ENCODE peak calls at places on chromosomes 2 and 18, in six cellular contexts. One of them, this sample, is unnamed. For H3K27me3 and H3K4me1, the result is how much of the 10 kb centered on the place peaks cover.

GRCh38 chr2:71849111-71849510 is 298.6 kb downstream of the CYP26B1 start:
- DNase-seq in lung: no peak
- DNase-seq in thoracic aorta: no peak
- DNase-seq in H9: peak
- DNase-seq in HCT116: no peak
- DNase-seq in PC-3: no peak
- DNase-seq in this sample: no peak

GRCh38 chr2:150876201-150877085 is 385.2 kb downstream of the RBM43 start:
- DNase-seq in lung: no peak
- DNase-seq in thoracic aorta: no peak
- DNase-seq in H9: no peak
- DNase-seq in HCT116: no peak
- DNase-seq in PC-3: no peak
- DNase-seq in this sample: no peak

GRCh38 chr2:1836321-1836860 is 92.1 kb upstream of the PXDN start:
- DNase-seq in lung: no peak
- DNase-seq in thoracic aorta: no peak
- DNase-seq in H9: no peak
- DNase-seq in HCT116: no peak
- DNase-seq in PC-3: no peak
- DNase-seq in this sample: no peak

GRCh38 chr18:80200171-80200931 is 47.0 kb downstream of the PARD6G start:
- DNase-seq in lung: peak
- DNase-seq in thoracic aorta: no peak
- DNase-seq in H9: peak
- DNase-seq in HCT116: no peak
- DNase-seq in PC-3: no peak
- DNase-seq in this sample: no peak

GRCh38 chr2:203804070-203804469 is 63.5 kb upstream of the CTLA4 start:
- DNase-seq in lung: no peak
- DNase-seq in thoracic aorta: no peak
- DNase-seq in H9: no peak
- DNase-seq in HCT116: no peak
- DNase-seq in PC-3: no peak
- DNase-seq in this sample: no peak

GRCh38 chr2:109172556-109173105 is 43.6 kb downstream of the SH3RF3 start:
- DNase-seq in lung: no peak
- DNase-seq in thoracic aorta: no peak
- DNase-seq in H9: no peak
- DNase-seq in HCT116: no peak
- DNase-seq in PC-3: no peak
- DNase-seq in this sample: no peak

GRCh38 chr2:205496370-205496769 is 185.9 kb upstream of the NRP2 start:
- DNase-seq in lung: no peak
- DNase-seq in thoracic aorta: no peak
- DNase-seq in H9: no peak
- DNase-seq in HCT116: no peak
- DNase-seq in PC-3: no peak
- DNase-seq in this sample: no peak

GRCh38 chr18:23503967-23504352 is 649 bp downstream of the RMC1 start:
- DNase-seq in lung: no peak
- DNase-seq in thoracic aorta: no peak
- DNase-seq in H9: no peak
- DNase-seq in HCT116: no peak
- DNase-seq in PC-3: no peak
- DNase-seq in this sample: no peak

GRCh38 chr2:50135841-50136240 is 896.1 kb downstream of the NRXN1 start:
- DNase-seq in lung: no peak
- DNase-seq in thoracic aorta: no peak
- DNase-seq in H9: no peak
- DNase-seq in HCT116: no peak
- DNase-seq in PC-3: no peak
- DNase-seq in this sample: no peak

GRCh38 chr2:71563872-71564271 is 110.5 kb downstream of the DYSF start:
- DNase-seq in lung: no peak
- DNase-seq in thoracic aorta: no peak
- DNase-seq in H9: no peak
- DNase-seq in HCT116: no peak
- DNase-seq in PC-3: no peak
- DNase-seq in this sample: no peak

GRCh38 chr18:22684268-22684667 is 248.9 kb upstream of the RBBP8 start:
- DNase-seq in lung: no peak
- DNase-seq in thoracic aorta: no peak
- DNase-seq in H9: no peak
- DNase-seq in HCT116: no peak
- DNase-seq in PC-3: no peak
- DNase-seq in this sample: no peak

GRCh38 chr2:10361220-10361588 is 58.5 kb downstream of the HPCAL1 start:
- DNase-seq in lung: no peak
- DNase-seq in thoracic aorta: no peak
- DNase-seq in H9: no peak
- DNase-seq in HCT116: no peak
- DNase-seq in PC-3: no peak
- DNase-seq in this sample: no peak

GRCh38 chr2:1791670-1792069 is 47.4 kb upstream of the PXDN start:
- DNase-seq in lung: no peak
- DNase-seq in thoracic aorta: no peak
- DNase-seq in H9: no peak
- DNase-seq in HCT116: no peak
- DNase-seq in PC-3: no peak
- DNase-seq in this sample: no peak

GRCh38 chr2:180130403-180130802 is 123.3 kb upstream of the CWC22 start:
- DNase-seq in lung: no peak
- DNase-seq in thoracic aorta: no peak
- DNase-seq in H9: no peak
- DNase-seq in HCT116: no peak
- DNase-seq in PC-3: peak
- DNase-seq in this sample: no peak

GRCh38 chr2:29097569-29097968 is 17.6 kb upstream of the CLIP4 start:
- DNase-seq in lung: no peak
- DNase-seq in thoracic aorta: no peak
- DNase-seq in H9: no peak
- DNase-seq in HCT116: no peak
- DNase-seq in PC-3: no peak
- DNase-seq in this sample: no peak

GRCh38 chr18:12750076-12750707 is 47.4 kb downstream of the PSMG2 start:
- DNase-seq in lung: no peak
- DNase-seq in thoracic aorta: no peak
- DNase-seq in H9: no peak
- DNase-seq in HCT116: no peak
- DNase-seq in PC-3: no peak
- DNase-seq in this sample: no peak

GRCh38 chr2:74267068-74267467 is 68.7 kb downstream of the MTHFD2 start:
- DNase-seq in lung: peak
- DNase-seq in thoracic aorta: no peak
- DNase-seq in H9: peak
- DNase-seq in HCT116: peak
- DNase-seq in PC-3: peak
- DNase-seq in this sample: no peak

GRCh38 chr2:129201636-129202035 is 777.8 kb upstream of the RAB6C start:
- DNase-seq in lung: no peak
- DNase-seq in thoracic aorta: no peak
- DNase-seq in H9: no peak
- DNase-seq in HCT116: no peak
- DNase-seq in PC-3: no peak
- DNase-seq in this sample: no peak

GRCh38 chr2:130769343-130769907 is 14.1 kb downstream of the AMER3 start:
- DNase-seq in lung: no peak
- DNase-seq in thoracic aorta: no peak
- DNase-seq in H9: no peak
- DNase-seq in HCT116: no peak
- DNase-seq in PC-3: no peak
- DNase-seq in this sample: no peak

GRCh38 chr2:120516323-120517314 is 170.7 kb downstream of the INHBB start:
- DNase-seq in lung: no peak
- DNase-seq in thoracic aorta: no peak
- DNase-seq in H9: no peak
- DNase-seq in HCT116: no peak
- DNase-seq in PC-3: no peak
- DNase-seq in this sample: no peak

GRCh38 chr2:42906557-42907380 is 114.4 kb upstream of the HAAO start:
- DNase-seq in lung: no peak
- DNase-seq in thoracic aorta: no peak
- DNase-seq in H9: peak
- DNase-seq in HCT116: no peak
- DNase-seq in PC-3: no peak
- DNase-seq in this sample: peak

GRCh38 chr2:58429285-58429874 is 188.3 kb upstream of the FANCL start:
- DNase-seq in lung: no peak
- DNase-seq in thoracic aorta: no peak
- DNase-seq in H9: no peak
- DNase-seq in HCT116: no peak
- DNase-seq in PC-3: no peak
- DNase-seq in this sample: no peak

GRCh38 chr2:200600549-200601212 is 14.9 kb downstream of the AOX1 start:
- DNase-seq in lung: no peak
- DNase-seq in thoracic aorta: no peak
- DNase-seq in H9: no peak
- DNase-seq in HCT116: no peak
- DNase-seq in PC-3: peak
- DNase-seq in this sample: no peak

GRCh38 chr2:238910751-238911351 is 63.0 kb downstream of the TWIST2 start:
- DNase-seq in lung: no peak
- DNase-seq in thoracic aorta: no peak
- DNase-seq in H9: no peak
- DNase-seq in HCT116: no peak
- DNase-seq in PC-3: peak
- DNase-seq in this sample: no peak

GRCh38 chr18:52339891-52340371 is at the start of gene DCC:
- DNase-seq in lung: peak
- DNase-seq in thoracic aorta: no peak
- DNase-seq in H9: peak
- DNase-seq in HCT116: no peak
- DNase-seq in PC-3: peak
- DNase-seq in this sample: peak
- TF ChIP-seq CTCF in lung: no peak
- TF ChIP-seq CTCF in thoracic aorta: peak
- TF ChIP-seq CTCF in H9: peak
- TF ChIP-seq CTCF in HCT116: no peak
- TF ChIP-seq CTCF in PC-3: peak
- TF ChIP-seq CTCF in this sample: peak

GRCh38 chr2:218877891-218878290 is 2.8 kb upstream of the WNT10A start:
- DNase-seq in lung: no peak
- DNase-seq in thoracic aorta: no peak
- DNase-seq in H9: no peak
- DNase-seq in HCT116: no peak
- DNase-seq in PC-3: no peak
- DNase-seq in this sample: no peak

GRCh38 chr2:218878486-218878885 is 2.2 kb upstream of the WNT10A start:
- DNase-seq in lung: no peak
- DNase-seq in thoracic aorta: no peak
- DNase-seq in H9: no peak
- DNase-seq in HCT116: no peak
- DNase-seq in PC-3: no peak
- DNase-seq in this sample: no peak

GRCh38 chr2:218875692-218876246 is 4.9 kb upstream of the WNT10A start:
- DNase-seq in lung: no peak
- DNase-seq in thoracic aorta: no peak
- DNase-seq in H9: no peak
- DNase-seq in HCT116: no peak
- DNase-seq in PC-3: no peak
- DNase-seq in this sample: no peak

GRCh38 chr2:218877331-218877730 is 3.3 kb upstream of the WNT10A start:
- DNase-seq in lung: no peak
- DNase-seq in thoracic aorta: no peak
- DNase-seq in H9: no peak
- DNase-seq in HCT116: no peak
- DNase-seq in PC-3: no peak
- DNase-seq in this sample: no peak

DNA sequence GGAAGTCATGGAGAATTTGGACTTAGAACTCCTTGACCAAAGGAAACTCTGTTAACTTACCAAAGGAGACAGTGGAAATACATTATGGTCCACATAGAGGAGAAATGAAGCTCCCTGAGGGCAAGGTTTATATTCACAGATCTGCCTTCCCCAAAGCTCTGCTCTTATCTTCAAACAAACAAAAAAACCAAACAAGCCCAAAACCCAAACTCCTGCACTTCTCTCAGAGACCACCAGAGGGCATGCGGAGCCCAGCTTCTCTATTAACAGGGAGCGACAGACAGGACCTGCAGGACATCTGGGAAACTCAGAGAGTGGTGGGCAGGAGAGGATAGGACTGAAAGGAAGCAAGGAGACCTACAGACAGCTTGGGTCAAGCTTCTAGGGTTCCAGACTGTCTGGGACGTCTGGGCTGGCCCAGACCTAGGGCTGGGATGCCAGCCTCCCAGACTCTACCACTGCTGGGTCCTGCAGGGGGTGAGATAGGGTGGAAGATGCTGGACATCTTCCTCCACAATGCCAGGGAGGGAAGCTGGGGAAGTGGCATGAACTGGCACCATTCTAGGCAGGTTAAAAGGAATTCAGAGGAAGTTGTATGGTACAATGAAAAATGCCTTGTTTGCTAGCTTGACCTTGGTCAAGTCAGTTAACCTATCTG is 4.0 kb upstream of the WNT10A start:
- DNase-seq in lung: peak
- DNase-seq in thoracic aorta: no peak
- DNase-seq in H9: peak
- DNase-seq in HCT116: peak
- DNase-seq in PC-3: peak
- DNase-seq in this sample: peak
- H3K27me3 ChIP-seq in lung: under half
- H3K27me3 ChIP-seq in thoracic aorta: under half
- H3K27me3 ChIP-seq in H9: half or more
- H3K27me3 ChIP-seq in HCT116: under half
- H3K27me3 ChIP-seq in PC-3: under half
- H3K27me3 ChIP-seq in this sample: half or more

DNA sequence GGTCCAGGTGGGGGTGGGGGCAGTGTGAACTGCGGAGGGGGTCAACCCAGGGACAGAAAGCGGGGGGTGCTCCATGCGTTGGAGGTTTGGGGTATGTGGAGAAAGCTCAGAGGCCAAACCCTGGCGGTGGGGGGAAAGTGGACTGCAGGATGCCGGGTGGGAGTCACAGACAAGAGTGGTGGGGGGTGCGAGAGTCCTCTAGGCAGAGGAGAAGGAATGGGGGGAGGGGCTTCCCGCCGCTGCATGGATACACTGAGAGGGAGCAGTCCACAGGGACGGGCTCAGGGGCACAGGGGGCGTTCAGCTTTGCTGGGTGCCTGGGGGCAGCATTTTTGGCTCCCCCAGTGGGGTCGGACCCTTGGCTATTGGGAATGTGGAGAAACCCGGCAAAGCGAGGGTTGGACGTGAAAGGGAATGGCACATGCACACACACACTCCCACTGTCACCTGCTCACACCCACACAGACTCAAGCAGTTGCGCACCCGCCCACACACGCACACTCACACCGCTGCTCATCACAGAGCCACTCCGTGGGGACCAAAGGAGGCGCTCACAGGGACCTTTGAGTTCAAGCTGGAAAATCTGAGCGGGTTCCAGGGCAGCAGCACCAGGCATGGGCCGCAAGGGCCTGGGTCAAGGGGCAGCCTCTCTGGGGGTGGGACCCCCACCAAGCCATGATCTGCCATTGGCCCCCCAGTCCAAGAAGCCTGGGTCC is 7.7 kb downstream of the GBX2 start:
- DNase-seq in lung: no peak
- DNase-seq in thoracic aorta: no peak
- DNase-seq in H9: no peak
- DNase-seq in HCT116: no peak
- DNase-seq in PC-3: no peak
- DNase-seq in this sample: no peak
- H3K4me1 ChIP-seq in lung: under half
- H3K4me1 ChIP-seq in thoracic aorta: under half
- H3K4me1 ChIP-seq in H9: under half
- H3K4me1 ChIP-seq in HCT116: under half
- H3K4me1 ChIP-seq in PC-3: under half
- H3K4me1 ChIP-seq in this sample: under half

GRCh38 chr2:133434962-133435668 is 133.1 kb downstream of the NCKAP5 start:
- DNase-seq in lung: no peak
- DNase-seq in thoracic aorta: no peak
- DNase-seq in H9: no peak
- DNase-seq in HCT116: no peak
- DNase-seq in PC-3: peak
- DNase-seq in this sample: peak
- TF ChIP-seq CTCF in lung: no peak
- TF ChIP-seq CTCF in thoracic aorta: no peak
- TF ChIP-seq CTCF in H9: no peak
- TF ChIP-seq CTCF in HCT116: no peak
- TF ChIP-seq CTCF in PC-3: peak
- TF ChIP-seq CTCF in this sample: no peak